ENCODE peak calls at places on chromosomes 2 and 18, in eight cellular contexts. One of them, this sample, is unnamed.

GRCh38 chr2:85866165-85866659 is 22.6 kb downstream of the ST3GAL5 start:
- DNase-seq in lower lobe of right lung: no peak
- DNase-seq in dorsolateral prefrontal cortex: no peak
- DNase-seq in bronchial epithelial cell: no peak
- DNase-seq in Peyer's patch: no peak
- DNase-seq in colonic mucosa: no peak
- DNase-seq in cardiac muscle cell: no peak
- DNase-seq in vagina: no peak
- DNase-seq in this sample: peak

GRCh38 chr2:159497256-159497655 is 119.1 kb downstream of the BAZ2B start:
- DNase-seq in bronchial epithelial cell: peak
- DNase-seq in colonic mucosa: peak
- DNase-seq in dorsolateral prefrontal cortex: no peak
- DNase-seq in cardiac muscle cell: peak
- DNase-seq in lower lobe of right lung: no peak
- DNase-seq in vagina: no peak
- DNase-seq in Peyer's patch: no peak
- DNase-seq in this sample: peak

GRCh38 chr2:225765845-225766244 is 366.3 kb downstream of the NYAP2 start:
- DNase-seq in cardiac muscle cell: no peak
- DNase-seq in lower lobe of right lung: no peak
- DNase-seq in bronchial epithelial cell: no peak
- DNase-seq in Peyer's patch: no peak
- DNase-seq in vagina: no peak
- DNase-seq in dorsolateral prefrontal cortex: no peak
- DNase-seq in colonic mucosa: no peak
- DNase-seq in this sample: no peak

GRCh38 chr2:162430323-162430722 is 86.4 kb downstream of the GCA start:
- DNase-seq in Peyer's patch: no peak
- DNase-seq in colonic mucosa: peak
- DNase-seq in dorsolateral prefrontal cortex: no peak
- DNase-seq in bronchial epithelial cell: no peak
- DNase-seq in cardiac muscle cell: peak
- DNase-seq in vagina: no peak
- DNase-seq in lower lobe of right lung: no peak
- DNase-seq in this sample: no peak

GRCh38 chr2:209767316-209767715 is 4.3 kb upstream of the UNC80 start:
- DNase-seq in colonic mucosa: no peak
- DNase-seq in Peyer's patch: no peak
- DNase-seq in bronchial epithelial cell: no peak
- DNase-seq in dorsolateral prefrontal cortex: no peak
- DNase-seq in lower lobe of right lung: no peak
- DNase-seq in vagina: no peak
- DNase-seq in cardiac muscle cell: no peak
- DNase-seq in this sample: no peak

GRCh38 chr2:135030826-135031225 is 16.4 kb downstream of the MAP3K19 start:
- DNase-seq in dorsolateral prefrontal cortex: no peak
- DNase-seq in lower lobe of right lung: no peak
- DNase-seq in bronchial epithelial cell: peak
- DNase-seq in Peyer's patch: no peak
- DNase-seq in colonic mucosa: no peak
- DNase-seq in vagina: no peak
- DNase-seq in cardiac muscle cell: peak
- DNase-seq in this sample: peak

GRCh38 chr2:11784747-11785610 is 38.5 kb downstream of the LPIN1 start:
- DNase-seq in bronchial epithelial cell: peak
- DNase-seq in colonic mucosa: peak
- DNase-seq in Peyer's patch: peak
- DNase-seq in cardiac muscle cell: peak
- DNase-seq in lower lobe of right lung: peak
- DNase-seq in dorsolateral prefrontal cortex: peak
- DNase-seq in vagina: no peak
- DNase-seq in this sample: peak

GRCh38 chr2:6524678-6525367 is 340.9 kb downstream of the CMPK2 start:
- DNase-seq in dorsolateral prefrontal cortex: no peak
- DNase-seq in cardiac muscle cell: no peak
- DNase-seq in colonic mucosa: no peak
- DNase-seq in lower lobe of right lung: no peak
- DNase-seq in vagina: no peak
- DNase-seq in bronchial epithelial cell: no peak
- DNase-seq in Peyer's patch: no peak
- DNase-seq in this sample: peak

GRCh38 chr18:42941860-42942259 is 173.6 kb downstream of the RIT2 start:
- DNase-seq in Peyer's patch: no peak
- DNase-seq in dorsolateral prefrontal cortex: no peak
- DNase-seq in colonic mucosa: no peak
- DNase-seq in vagina: no peak
- DNase-seq in cardiac muscle cell: no peak
- DNase-seq in bronchial epithelial cell: no peak
- DNase-seq in lower lobe of right lung: no peak
- DNase-seq in this sample: no peak

GRCh38 chr2:13106302-13106701 is 389.6 kb downstream of the TRIB2 start:
- DNase-seq in vagina: no peak
- DNase-seq in dorsolateral prefrontal cortex: no peak
- DNase-seq in bronchial epithelial cell: no peak
- DNase-seq in Peyer's patch: no peak
- DNase-seq in lower lobe of right lung: no peak
- DNase-seq in cardiac muscle cell: no peak
- DNase-seq in colonic mucosa: no peak
- DNase-seq in this sample: no peak

GRCh38 chr2:143433158-143433557 is 303.9 kb downstream of the ARHGAP15 start:
- DNase-seq in Peyer's patch: no peak
- DNase-seq in lower lobe of right lung: no peak
- DNase-seq in dorsolateral prefrontal cortex: no peak
- DNase-seq in vagina: no peak
- DNase-seq in colonic mucosa: no peak
- DNase-seq in bronchial epithelial cell: no peak
- DNase-seq in cardiac muscle cell: peak
- DNase-seq in this sample: peak

GRCh38 chr2:74577448-74577847 is 22.9 kb downstream of the DOK1 start:
- DNase-seq in cardiac muscle cell: peak
- DNase-seq in dorsolateral prefrontal cortex: no peak
- DNase-seq in colonic mucosa: no peak
- DNase-seq in vagina: no peak
- DNase-seq in lower lobe of right lung: no peak
- DNase-seq in Peyer's patch: no peak
- DNase-seq in bronchial epithelial cell: no peak
- DNase-seq in this sample: no peak
- H3K4me3 ChIP-seq in cardiac muscle cell: no peak
- H3K4me3 ChIP-seq in dorsolateral prefrontal cortex: no peak
- H3K4me3 ChIP-seq in colonic mucosa: no peak
- H3K4me3 ChIP-seq in vagina: no peak
- H3K4me3 ChIP-seq in lower lobe of right lung: no peak
- H3K4me3 ChIP-seq in Peyer's patch: no peak
- H3K4me3 ChIP-seq in bronchial epithelial cell: no peak
- H3K4me3 ChIP-seq in this sample: no peak

GRCh38 chr2:39530423-39530866 is 93.4 kb upstream of the MAP4K3 start:
- DNase-seq in dorsolateral prefrontal cortex: no peak
- DNase-seq in Peyer's patch: no peak
- DNase-seq in colonic mucosa: no peak
- DNase-seq in lower lobe of right lung: no peak
- DNase-seq in vagina: no peak
- DNase-seq in bronchial epithelial cell: peak
- DNase-seq in cardiac muscle cell: peak
- DNase-seq in this sample: peak
- TF ChIP-seq CTCF in dorsolateral prefrontal cortex: no peak
- TF ChIP-seq CTCF in Peyer's patch: no peak
- TF ChIP-seq CTCF in colonic mucosa: no peak
- TF ChIP-seq CTCF in lower lobe of right lung: no peak
- TF ChIP-seq CTCF in vagina: no peak
- TF ChIP-seq CTCF in bronchial epithelial cell: no peak
- TF ChIP-seq CTCF in cardiac muscle cell: no peak
- TF ChIP-seq CTCF in this sample: no peak

DNA sequence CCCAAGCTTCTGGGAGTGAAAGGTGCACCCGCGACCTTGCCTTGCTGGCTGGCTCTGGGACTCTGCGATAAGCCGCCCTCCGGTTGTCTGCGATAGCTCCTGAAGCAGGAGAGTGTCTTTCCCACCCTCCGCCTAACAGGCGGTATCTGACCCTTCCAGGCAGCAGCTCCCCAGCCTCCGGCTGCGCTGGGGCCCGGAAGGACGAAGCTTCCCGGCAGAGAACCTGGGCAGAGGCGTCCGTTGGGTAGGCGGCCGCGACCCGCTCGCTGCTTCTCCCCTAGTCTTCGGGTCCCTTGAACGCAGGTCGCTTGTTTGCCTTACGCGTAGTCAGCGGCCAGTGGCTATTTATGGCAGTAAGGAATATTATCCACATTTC is 446 bp upstream of the RHBDD1 start:
- DNase-seq in cardiac muscle cell: no peak
- DNase-seq in lower lobe of right lung: no peak
- DNase-seq in Peyer's patch: no peak
- DNase-seq in dorsolateral prefrontal cortex: no peak
- DNase-seq in bronchial epithelial cell: no peak
- DNase-seq in vagina: peak
- DNase-seq in colonic mucosa: no peak
- DNase-seq in this sample: no peak
- H3K4me3 ChIP-seq in cardiac muscle cell: peak
- H3K4me3 ChIP-seq in lower lobe of right lung: peak
- H3K4me3 ChIP-seq in Peyer's patch: peak
- H3K4me3 ChIP-seq in dorsolateral prefrontal cortex: peak
- H3K4me3 ChIP-seq in bronchial epithelial cell: peak
- H3K4me3 ChIP-seq in vagina: peak
- H3K4me3 ChIP-seq in colonic mucosa: peak
- H3K4me3 ChIP-seq in this sample: peak

GRCh38 chr2:178450574-178451429 is at the start of the genes PJVK and PRKRA:
- DNase-seq in vagina: peak
- DNase-seq in lower lobe of right lung: peak
- DNase-seq in bronchial epithelial cell: peak
- DNase-seq in colonic mucosa: peak
- DNase-seq in dorsolateral prefrontal cortex: peak
- DNase-seq in Peyer's patch: peak
- DNase-seq in cardiac muscle cell: peak
- DNase-seq in this sample: peak
- TF ChIP-seq CTCF in vagina: no peak
- TF ChIP-seq CTCF in lower lobe of right lung: no peak
- TF ChIP-seq CTCF in bronchial epithelial cell: no peak
- TF ChIP-seq CTCF in colonic mucosa: no peak
- TF ChIP-seq CTCF in dorsolateral prefrontal cortex: peak
- TF ChIP-seq CTCF in Peyer's patch: no peak
- TF ChIP-seq CTCF in cardiac muscle cell: no peak
- TF ChIP-seq CTCF in this sample: no peak

GRCh38 chr2:66962625-66963207 is 434.4 kb upstream of the ETAA1 start:
- DNase-seq in colonic mucosa: no peak
- DNase-seq in cardiac muscle cell: no peak
- DNase-seq in dorsolateral prefrontal cortex: no peak
- DNase-seq in Peyer's patch: no peak
- DNase-seq in bronchial epithelial cell: no peak
- DNase-seq in vagina: no peak
- DNase-seq in lower lobe of right lung: no peak
- DNase-seq in this sample: peak

GRCh38 chr2:66960161-66960560 is 437.0 kb upstream of the ETAA1 start:
- DNase-seq in lower lobe of right lung: no peak
- DNase-seq in colonic mucosa: no peak
- DNase-seq in dorsolateral prefrontal cortex: no peak
- DNase-seq in Peyer's patch: no peak
- DNase-seq in vagina: no peak
- DNase-seq in bronchial epithelial cell: no peak
- DNase-seq in cardiac muscle cell: no peak
- DNase-seq in this sample: no peak

GRCh38 chr2:66957198-66957597 is 439.9 kb upstream of the ETAA1 start:
- DNase-seq in Peyer's patch: no peak
- DNase-seq in cardiac muscle cell: peak
- DNase-seq in vagina: no peak
- DNase-seq in lower lobe of right lung: no peak
- DNase-seq in dorsolateral prefrontal cortex: no peak
- DNase-seq in bronchial epithelial cell: peak
- DNase-seq in colonic mucosa: no peak
- DNase-seq in this sample: peak

GRCh38 chr2:66957677-66958076 is 439.5 kb upstream of the ETAA1 start:
- DNase-seq in lower lobe of right lung: no peak
- DNase-seq in dorsolateral prefrontal cortex: no peak
- DNase-seq in vagina: no peak
- DNase-seq in cardiac muscle cell: no peak
- DNase-seq in Peyer's patch: no peak
- DNase-seq in colonic mucosa: no peak
- DNase-seq in bronchial epithelial cell: no peak
- DNase-seq in this sample: no peak
- H3K4me3 ChIP-seq in lower lobe of right lung: no peak
- H3K4me3 ChIP-seq in dorsolateral prefrontal cortex: no peak
- H3K4me3 ChIP-seq in vagina: no peak
- H3K4me3 ChIP-seq in cardiac muscle cell: no peak
- H3K4me3 ChIP-seq in Peyer's patch: no peak
- H3K4me3 ChIP-seq in colonic mucosa: no peak
- H3K4me3 ChIP-seq in bronchial epithelial cell: no peak
- H3K4me3 ChIP-seq in this sample: no peak

DNA sequence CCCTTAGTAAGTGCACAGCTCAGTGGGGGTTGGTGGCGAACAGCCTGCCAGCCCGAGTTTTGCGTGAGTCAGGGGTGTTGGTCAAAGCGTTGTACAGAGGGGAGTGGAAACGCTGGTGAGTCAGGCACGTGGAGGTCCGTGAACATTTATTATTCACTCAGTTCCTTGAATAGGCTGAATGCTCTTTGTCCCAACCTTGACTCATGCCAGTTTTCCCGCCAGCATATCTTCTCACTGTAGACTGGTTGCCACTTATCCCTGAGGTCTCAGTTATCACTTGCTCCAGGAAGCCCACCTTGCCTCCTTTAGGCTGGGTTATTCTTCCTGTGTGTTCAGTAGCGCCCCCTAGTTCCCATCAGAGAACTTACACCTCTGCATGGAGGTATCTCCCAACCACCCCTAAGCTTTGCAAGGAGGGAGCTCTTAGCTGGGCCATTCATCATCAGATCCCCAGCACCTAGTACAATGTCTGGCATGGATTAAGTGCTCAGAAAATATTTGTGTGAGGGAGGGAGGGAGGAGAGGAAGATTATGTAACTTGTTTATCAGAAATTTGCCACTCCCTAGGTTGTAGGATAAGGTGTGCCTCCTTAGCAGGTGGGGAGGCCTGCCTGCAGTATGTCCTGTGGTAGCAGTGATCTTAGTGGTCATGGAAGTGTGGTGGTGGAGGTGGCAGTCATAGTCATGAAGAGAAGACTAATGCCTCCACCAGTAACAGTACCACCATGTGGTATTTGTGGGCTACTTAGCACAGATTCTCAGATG is 72.1 kb downstream of the CABLES1 start:
- DNase-seq in bronchial epithelial cell: no peak
- DNase-seq in lower lobe of right lung: no peak
- DNase-seq in vagina: no peak
- DNase-seq in Peyer's patch: no peak
- DNase-seq in cardiac muscle cell: no peak
- DNase-seq in dorsolateral prefrontal cortex: no peak
- DNase-seq in colonic mucosa: no peak
- DNase-seq in this sample: no peak
- TF ChIP-seq CTCF in bronchial epithelial cell: peak
- TF ChIP-seq CTCF in lower lobe of right lung: peak
- TF ChIP-seq CTCF in vagina: no peak
- TF ChIP-seq CTCF in Peyer's patch: peak
- TF ChIP-seq CTCF in cardiac muscle cell: peak
- TF ChIP-seq CTCF in dorsolateral prefrontal cortex: no peak
- TF ChIP-seq CTCF in colonic mucosa: peak
- TF ChIP-seq CTCF in this sample: peak

This sample was measured in fibroblast of villous mesenchyme.